ENCODE peak calls at places on chromosome 10, in ten cellular contexts. S is thoracic aorta; P is astrocyte of the cerebellum; R is NCI-H526; N is LoVo; W is osteocyte; J is choroid plexus epithelial cell; U is activated T-cell treated with anti-CD3 and anti-CD28 coated beads for 4 hours; A is stimulated activated CD4-positive, alpha-beta T cell treated with anti-CD3 and anti-CD28 coated beads, Interleukin-1b, Interleukin-23, amount 100 ng/mL, for 1 hour; Q is NCI-H2081. E is an unnamed sample.
A peak's percentile ranks its signal among the peaks of the same experiment; 100 is the strongest.

GRCh38 chr10:55410415-55410885 is 609.4 kb upstream of the PCDH15 start:
- DNase-seq in R (peak; percentile 19), J (no peak), U (no peak), P (no peak), W (no peak), N (no peak), A (no peak), S (no peak), Q (peak; percentile 65), E (peak; percentile 1)

GRCh38 chr10:69861251-69862240 is 59.8 kb downstream of the COL13A1 start:
- DNase-seq in A (no peak), S (no peak), P (peak; percentile 83), J (peak; percentile 93), R (peak; percentile 39), N (peak; percentile 36), U (no peak), W (no peak), Q (no peak), E (peak; percentile 72)

GRCh38 chr10:6151087-6151977 is 51.4 kb upstream of the PFKFB3 start:
- DNase-seq in A (no peak), N (no peak), S (no peak), R (peak; percentile 13), Q (no peak), P (peak; percentile 44), W (no peak), J (peak; percentile 81), U (no peak), E (peak; percentile 85)

GRCh38 chr10:19699299-19699698 is 116.9 kb upstream of the PLXDC2 start:
- DNase-seq in R (no peak), P (no peak), U (no peak), A (no peak), S (no peak), W (no peak), Q (no peak), J (no peak), N (no peak), E (no peak)

GRCh38 chr10:132205650-132206376 is 19.1 kb downstream of the DPYSL4 start:
- DNase-seq in R (no peak), Q (no peak), S (no peak), U (no peak), J (no peak), A (no peak), P (no peak), W (no peak), N (no peak), E (peak; percentile 71)

GRCh38 chr10:29805134-29805691 is 170.4 kb upstream of the SVIL start:
- DNase-seq in N (no peak), S (no peak), A (no peak), R (no peak), J (no peak), W (no peak), Q (no peak), P (no peak), U (no peak), E (no peak)

GRCh38 chr10:132850246-132850645 is 64.3 kb upstream of the NKX6-2 start:
- DNase-seq in J (no peak), U (no peak), W (peak; percentile 78), R (no peak), P (no peak), Q (no peak), A (no peak), S (no peak), N (no peak), E (no peak)

GRCh38 chr10:1577371-1577770 is 160.0 kb downstream of the ADARB2 start:
- DNase-seq in A (no peak), J (no peak), U (no peak), N (no peak), W (no peak), R (no peak), S (no peak), Q (no peak), P (no peak), E (no peak)

GRCh38 chr10:69073025-69073424 is 14.9 kb upstream of the SRGN start:
- DNase-seq in J (no peak), A (no peak), N (no peak), Q (no peak), R (no peak), U (no peak), S (no peak), W (no peak), P (no peak), E (no peak)

GRCh38 chr10:80133221-80133620 is 691 bp downstream of the PLAC9 start:
- DNase-seq in U (no peak), P (no peak), W (no peak), Q (no peak), J (no peak), R (no peak), A (no peak), N (no peak), S (no peak), E (peak; percentile 51)

GRCh38 chr10:3702569-3702968 is 82.4 kb downstream of the KLF6 start:
- DNase-seq in W (no peak), N (no peak), R (no peak), J (no peak), A (no peak), P (no peak), S (no peak), Q (no peak), U (no peak), E (no peak)

GRCh38 chr10:34775044-34775637 is 40.0 kb downstream of the PARD3 start:
- DNase-seq in U (no peak), N (no peak), W (no peak), A (no peak), R (no peak), S (no peak), J (no peak), Q (no peak), P (no peak), E (no peak)

GRCh38 chr10:67818323-67818722 is 19.7 kb downstream of the DNAJC12 start:
- DNase-seq in N (peak; percentile 58), A (no peak), S (no peak), J (peak; percentile 68), W (no peak), U (no peak), P (peak; percentile 20), R (no peak), Q (peak; percentile 27), E (no peak)

GRCh38 chr10:68900427-68901105 is 549 bp upstream of the DDX50 start:
- DNase-seq in W (no peak), N (no peak), U (no peak), Q (no peak), S (peak; percentile 22), J (peak; percentile 79), P (peak; percentile 5), A (no peak), R (no peak), E (no peak)

GRCh38 chr10:6406220-6407033 is 173.6 kb downstream of the PRKCQ start:
- DNase-seq in Q (no peak), J (peak; percentile 61), P (peak; percentile 19), R (peak; percentile 42), W (peak; percentile 23), U (peak; percentile 21), N (peak; percentile 40), S (no peak), A (no peak), E (no peak)

GRCh38 chr10:1374901-1375804 is 319.0 kb downstream of the WDR37 start:
- DNase-seq in N (no peak), A (no peak), P (no peak), J (no peak), W (peak; percentile 74), U (no peak), S (no peak), R (no peak), Q (no peak), E (peak; percentile 26)

GRCh38 chr10:29063806-29064644 is 224.8 kb upstream of the LYZL1 start:
- DNase-seq in N (no peak), R (no peak), P (peak; percentile 8), U (no peak), A (no peak), Q (no peak), W (no peak), J (peak; percentile 63), S (no peak), E (no peak)

GRCh38 chr10:104766341-104766740 is 125.3 kb downstream of the SORCS3 start:
- DNase-seq in R (no peak), W (no peak), J (no peak), N (peak; percentile 50), Q (no peak), S (no peak), A (no peak), P (peak; percentile 15), U (no peak), E (no peak)

GRCh38 chr10:123021517-123021916 is 12.7 kb downstream of the ACADSB start:
- DNase-seq in J (peak; percentile 53), W (no peak), S (no peak), P (no peak), Q (no peak), A (no peak), R (peak; percentile 63), U (no peak), N (no peak), E (no peak)

GRCh38 chr10:50291261-50291850 is 40.0 kb upstream of the ASAH2 start:
- DNase-seq in U (no peak), Q (no peak), J (peak; percentile 63), P (peak; percentile 8), S (no peak), A (no peak), R (no peak), W (no peak), N (no peak), E (peak; percentile 7)

GRCh38 chr10:116201670-116202430 is 71.2 kb downstream of the GFRA1 start:
- DNase-seq in P (no peak), U (no peak), R (no peak), Q (no peak), J (no peak), S (no peak), N (no peak), A (no peak), W (no peak), E (no peak)

GRCh38 chr10:70656489-70656888 is 15.8 kb upstream of the ADAMTS14 start:
- DNase-seq in J (peak; percentile 99), U (peak; percentile 3), N (no peak), R (no peak), Q (no peak), P (peak; percentile 98), A (no peak), S (no peak), W (peak; percentile 87), E (no peak)

GRCh38 chr10:100736144-100736808 is 9.1 kb upstream of the PAX2 start:
- DNase-seq in A (no peak), W (no peak), R (no peak), P (no peak), Q (no peak), U (no peak), N (no peak), S (no peak), J (no peak), E (peak; percentile 54)

GRCh38 chr10:112115781-112116385 is 67.7 kb downstream of the GPAM start:
- DNase-seq in S (no peak), J (peak; percentile 60), N (peak; percentile 36), U (peak; percentile 13), Q (peak; percentile 13), W (no peak), P (no peak), A (peak; percentile 4), R (peak; percentile 41), E (peak; percentile 75)

GRCh38 chr10:33052915-33053810 is 95.1 kb upstream of the ITGB1 start:
- DNase-seq in S (no peak), W (no peak), Q (no peak), R (no peak), N (no peak), P (no peak), J (peak; percentile 11), U (no peak), A (no peak), E (no peak)

GRCh38 chr10:118980135-118980865 is 49.2 kb upstream of the NANOS1 start:
- DNase-seq in R (no peak), S (no peak), U (no peak), J (no peak), W (no peak), P (no peak), A (no peak), N (no peak), Q (no peak), E (no peak)

GRCh38 chr10:9172276-9172675 is 1117.8 kb downstream of the GATA3 start:
- DNase-seq in Q (no peak), W (no peak), S (no peak), A (no peak), J (no peak), U (no peak), P (no peak), R (no peak), N (no peak), E (no peak)

GRCh38 chr10:132373241-132373955 is 23.6 kb upstream of the PWWP2B start:
- DNase-seq in J (no peak), U (no peak), N (no peak), A (no peak), S (no peak), Q (no peak), P (no peak), W (no peak), R (no peak), E (peak; percentile 54)

E was measured in H7.